ENCODE peak calls at places on chromosome 9, in nine cellular contexts. O, A, X, E, V, H, J, F and L are unnamed samples.

GRCh38 chr9:14251146-14252071 is 62.5 kb downstream of the NFIB start:
- DNase-seq in J (no peak), X (peak), V (peak), O (peak), A (peak), F (no peak), H (peak), E (no peak), L (no peak)

GRCh38 chr9:89137548-89138462 is 40.8 kb downstream of the SHC3 start:
- DNase-seq in O (peak), E (no peak), J (no peak), X (peak), F (peak), V (peak), H (peak), A (peak), L (no peak)

GRCh38 chr9:6575324-6575758 is 70.2 kb downstream of the GLDC start:
- DNase-seq in X (no peak), O (no peak), J (no peak), E (no peak), A (no peak), H (no peak), F (no peak), V (no peak), L (no peak)

GRCh38 chr9:127977877-127978647 is 2.7 kb downstream of the EEIG1 start:
- DNase-seq in V (peak), H (peak), J (no peak), A (peak), O (peak), X (peak), F (no peak), E (no peak), L (no peak)

GRCh38 chr9:6598249-6598725 is 47.2 kb downstream of the GLDC start:
- DNase-seq in E (no peak), V (no peak), A (no peak), J (no peak), X (peak), F (peak), H (no peak), O (peak), L (no peak)

GRCh38 chr9:93225417-93225816 is 41.5 kb downstream of the WNK2 start:
- DNase-seq in V (no peak), J (no peak), F (no peak), H (no peak), X (no peak), E (no peak), A (no peak), O (no peak), L (no peak)

GRCh38 chr9:91191443-91192378 is 170.0 kb downstream of the AUH start:
- DNase-seq in J (peak), O (no peak), F (peak), E (no peak), V (no peak), X (no peak), H (no peak), A (no peak), L (no peak)

GRCh38 chr9:96342553-96343245 is 40.7 kb upstream of the HSD17B3 start:
- DNase-seq in X (peak), A (no peak), H (no peak), E (no peak), V (no peak), F (no peak), J (no peak), O (no peak), L (no peak)

GRCh38 chr9:70472268-70473249 is 58.1 kb upstream of the KLF9 start:
- DNase-seq in J (no peak), V (no peak), H (no peak), X (no peak), E (no peak), F (no peak), A (no peak), O (no peak), L (no peak)

GRCh38 chr9:94824913-94825619 is 98.6 kb downstream of the AOPEP start:
- DNase-seq in O (no peak), A (no peak), H (no peak), F (no peak), E (no peak), V (no peak), J (no peak), X (no peak), L (no peak)

GRCh38 chr9:98862936-98863335 is 55.5 kb downstream of the GALNT12 start:
- DNase-seq in A (no peak), O (no peak), E (no peak), V (no peak), X (no peak), H (no peak), J (no peak), F (no peak), L (no peak)

GRCh38 chr9:98864257-98865180 is 57.0 kb downstream of the GALNT12 start:
- DNase-seq in A (no peak), H (no peak), X (peak), O (peak), F (no peak), V (peak), J (no peak), E (no peak), L (no peak)

GRCh38 chr9:98861881-98862501 is 54.5 kb downstream of the GALNT12 start:
- DNase-seq in H (peak), A (no peak), E (no peak), O (peak), J (peak), X (peak), F (peak), V (no peak), L (no peak)

GRCh38 chr9:98859941-98860340 is 52.5 kb downstream of the GALNT12 start:
- DNase-seq in E (no peak), J (no peak), F (no peak), H (no peak), O (no peak), V (no peak), A (no peak), X (no peak), L (no peak)

DNA sequence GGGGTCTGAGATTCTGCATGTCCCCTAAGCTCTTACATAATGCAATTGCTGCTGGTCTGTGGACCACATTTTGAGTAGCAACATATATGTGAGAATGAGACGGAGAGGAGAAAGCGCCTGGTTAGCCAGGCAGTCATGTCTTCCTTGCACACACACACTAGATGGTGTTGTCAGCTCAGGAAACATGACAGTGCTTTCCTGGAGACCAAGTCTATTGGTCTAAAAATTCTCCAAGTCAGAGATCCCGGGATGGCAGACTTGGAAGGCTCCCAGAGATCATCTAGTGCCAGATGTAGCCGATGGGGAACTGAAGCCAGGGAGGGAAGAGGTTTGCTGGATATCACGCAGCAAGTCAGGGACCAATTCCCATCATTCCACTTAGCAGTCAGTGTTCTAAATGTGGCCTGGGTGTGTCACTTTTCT is 53.4 kb downstream of the GALNT12 start:
- DNase-seq in J (peak), O (peak), E (no peak), F (no peak), V (peak), A (peak), X (peak), H (peak), L (no peak)
- TF ChIP-seq CTCF in J (peak), O (peak), E (no peak), F (no peak), V (peak), A (peak), X (peak), H (peak), L (no peak)

GRCh38 chr9:133345596-133345995 is 2.3 kb downstream of the MED22 start:
- DNase-seq in E (no peak), J (no peak), V (no peak), A (no peak), F (no peak), O (no peak), X (no peak), H (no peak), L (no peak)

GRCh38 chr9:133348763-133349573 is 950 bp downstream of the RPL7A start:
- DNase-seq in F (no peak), A (no peak), H (no peak), E (no peak), O (no peak), J (no peak), V (no peak), X (no peak), L (no peak)

GRCh38 chr9:133346021-133346713 is 1.8 kb downstream of the MED22 start:
- DNase-seq in F (no peak), A (no peak), J (no peak), O (no peak), V (no peak), X (no peak), E (no peak), H (no peak), L (no peak)

GRCh38 chr9:133347985-133348762 is at the start of the genes MED22 and RPL7A:
- DNase-seq in V (peak), J (peak), A (peak), H (peak), X (peak), E (peak), F (peak), O (peak), L (peak)

GRCh38 chr9:133347515-133347984 is 381 bp downstream of the MED22 start:
- DNase-seq in X (no peak), A (no peak), V (no peak), O (no peak), E (peak), F (peak), H (no peak), J (no peak), L (no peak)
- TF ChIP-seq CTCF in X (no peak), A (no peak), V (no peak), O (no peak), E (no peak), F (no peak), H (no peak), J (no peak), L (no peak)

GRCh38 chr9:31142456-31142855 is 1242.0 kb upstream of the ACO1 start:
- DNase-seq in J (no peak), O (no peak), H (no peak), E (no peak), X (no peak), V (no peak), A (no peak), F (no peak), L (no peak)

GRCh38 chr9:31137850-31138160 is 1246.6 kb upstream of the ACO1 start:
- DNase-seq in A (no peak), J (no peak), V (no peak), F (no peak), O (peak), X (peak), E (no peak), H (no peak), L (no peak)

GRCh38 chr9:31136524-31136923 is 1247.9 kb upstream of the ACO1 start:
- DNase-seq in E (no peak), V (no peak), O (no peak), F (no peak), X (no peak), J (no peak), H (no peak), A (no peak), L (no peak)

GRCh38 chr9:31137151-31137849 is 1247.1 kb upstream of the ACO1 start:
- DNase-seq in H (no peak), F (no peak), X (peak), J (no peak), A (no peak), V (no peak), E (no peak), O (peak), L (no peak)

DNA sequence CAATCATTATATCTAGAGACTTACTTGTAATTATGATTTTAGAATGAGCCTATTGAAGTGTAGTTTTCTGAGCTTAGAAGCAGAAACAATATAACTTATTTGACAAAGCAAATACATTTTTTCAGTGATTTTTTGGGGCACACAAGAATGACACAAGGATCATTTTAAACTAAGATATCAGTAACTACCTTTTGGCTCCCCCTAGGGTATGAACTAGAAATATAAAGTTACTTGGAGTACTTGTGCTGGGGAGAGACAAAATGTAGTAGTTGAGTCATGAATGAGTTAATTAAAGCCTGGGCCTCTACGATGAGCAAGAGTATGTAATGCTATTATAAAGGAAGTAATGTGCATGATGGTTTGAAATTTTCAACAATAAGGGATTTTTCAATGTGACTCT is 1244.1 kb upstream of the ACO1 start:
- DNase-seq in E (no peak), H (no peak), J (no peak), X (peak), A (no peak), V (no peak), F (no peak), O (peak), L (no peak)
- TF ChIP-seq CTCF in E (no peak), H (no peak), J (no peak), X (peak), A (no peak), V (no peak), F (peak), O (peak), L (peak)

DNA sequence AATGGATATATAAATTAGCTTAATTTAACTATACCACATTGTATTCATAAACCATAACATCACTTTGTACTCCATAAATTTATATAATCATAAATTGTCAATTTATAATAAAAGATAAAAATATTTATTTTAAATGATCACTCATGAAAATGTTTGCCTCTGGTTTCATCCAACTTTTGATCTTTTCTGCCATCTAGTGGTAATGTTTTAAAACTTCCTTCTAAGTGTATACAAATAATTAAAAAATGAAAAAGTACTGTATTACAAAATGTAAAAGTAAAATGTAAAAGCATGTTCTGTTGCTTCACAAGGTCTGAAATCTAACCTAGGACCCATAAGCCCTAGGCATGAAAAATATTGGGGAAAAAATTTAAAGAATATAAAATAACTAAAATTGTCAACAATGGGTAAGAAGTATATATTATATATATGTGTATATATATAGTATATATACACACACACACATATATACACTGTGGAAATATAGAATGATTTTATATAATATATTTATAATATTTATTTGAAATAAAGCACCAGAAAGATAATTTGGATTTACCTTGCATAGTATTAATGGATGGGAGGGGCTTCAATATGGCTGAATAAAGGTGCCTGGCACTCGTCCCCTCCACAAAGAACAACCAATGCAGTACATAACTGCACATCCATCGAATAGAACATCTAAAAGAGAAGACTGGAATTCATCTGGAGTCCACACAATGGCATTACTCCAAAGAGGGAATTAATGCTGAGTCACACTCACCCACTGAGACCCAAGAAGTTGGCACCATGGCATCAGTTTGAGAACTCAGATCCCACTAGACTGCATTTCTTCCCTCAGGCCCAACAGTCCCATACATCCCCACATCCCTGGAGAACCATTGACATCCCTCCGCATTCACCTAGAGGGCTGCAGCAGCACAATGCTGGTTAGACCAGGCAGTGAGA is 32.5 kb downstream of the ANXA1 start:
- DNase-seq in F (no peak), J (no peak), V (no peak), A (no peak), X (peak), H (peak), E (no peak), O (peak), L (no peak)
- TF ChIP-seq CTCF in F (peak), J (no peak), V (peak), A (peak), X (peak), H (peak), E (peak), O (peak), L (peak)

GRCh38 chr9:86034863-86035734 is 64.3 kb downstream of the GOLM1 start:
- DNase-seq in E (no peak), O (peak), X (peak), J (peak), H (no peak), F (peak), V (no peak), A (peak), L (no peak)
- TF ChIP-seq CTCF in E (no peak), O (peak), X (peak), J (peak), H (peak), F (no peak), V (peak), A (peak), L (peak)